ENCODE peak calls at places on chromosomes 1 and 21, in five cellular contexts. W, J, Q, T and Y are unnamed samples.
A peak's percentile ranks its signal among the peaks of the same experiment; 100 is the strongest.

GRCh38 chr1:60960846-60961542 is 121.4 kb upstream of the NFIA start:
- DNase-seq in J (no peak), T (no peak), W (no peak), Q (no peak), Y (no peak)

GRCh38 chr21:44831227-44831626 is 13.4 kb upstream of the SUMO3 start:
- DNase-seq in Q (no peak), J (no peak), W (no peak), T (no peak), Y (no peak)

GRCh38 chr1:198056255-198056654 is 100.5 kb upstream of the NEK7 start:
- DNase-seq in Q (no peak), W (no peak), J (no peak), T (no peak), Y (peak; percentile 35)

GRCh38 chr1:32539584-32540571 is 651 bp downstream of the ZBTB8A start:
- DNase-seq in J (no peak), T (peak; percentile 27), Q (peak; percentile 45), W (no peak), Y (peak; percentile 52)

GRCh38 chr1:30445449-30445848 is 277.9 kb downstream of the MATN1 start:
- DNase-seq in W (no peak), J (no peak), Q (no peak), T (no peak), Y (no peak)

GRCh38 chr1:200005160-200005559 is 22.4 kb upstream of the NR5A2 start:
- DNase-seq in J (no peak), T (no peak), W (no peak), Q (no peak), Y (no peak)

GRCh38 chr1:64006276-64007051 is 197.0 kb upstream of the UBE2U start:
- DNase-seq in Q (no peak), J (no peak), T (no peak), W (no peak), Y (no peak)

GRCh38 chr1:233252436-233252835 is 43.1 kb downstream of the PCNX2 start:
- DNase-seq in W (no peak), J (no peak), T (no peak), Q (no peak), Y (no peak)

GRCh38 chr1:26998319-26999300 is 5.1 kb downstream of the TRNP1 start:
- DNase-seq in T (no peak), J (no peak), W (no peak), Q (no peak), Y (no peak)